ENCODE peak calls at places on chromosomes 13 and 19, in ten cellular contexts. W is testis; O is kidney; A is cardiac muscle cell; D is CD8-positive, alpha-beta memory T cell; K is GM23338; V is sigmoid colon; R is ovary; Y is right lobe of liver; Z is lower lobe of right lung. T is an unnamed sample.
A peak's percentile ranks its signal among the peaks of the same experiment; 100 is the strongest.

GRCh38 chr13:22103046-22103445 is 432.2 kb downstream of the FGF9 start:
- DNase-seq in W (no peak), O (no peak), A (no peak), D (no peak), K (peak; percentile 45), V (no peak), R (no peak), Y (no peak), Z (no peak), T (no peak)

GRCh38 chr13:56317839-56318238 is 822.9 kb upstream of the PRR20A start:
- DNase-seq in W (no peak), O (no peak), A (peak; percentile 51), D (no peak), K (peak; percentile 61), V (no peak), R (no peak), Y (no peak), Z (no peak), T (no peak)

GRCh38 chr13:20714161-20714560 is 10.7 kb downstream of the IL17D start:
- DNase-seq in W (no peak), O (no peak), A (no peak), D (no peak), K (no peak), V (no peak), R (no peak), Y (no peak), Z (no peak), T (peak; percentile 68)

GRCh38 chr19:16449330-16449961 is 22.3 kb downstream of the EPS15L1 start:
- DNase-seq in W (no peak), O (no peak), A (no peak), D (peak; percentile 67), K (no peak), V (no peak), R (no peak), Y (no peak), Z (no peak), T (no peak)

GRCh38 chr19:425056-425455 is 16.1 kb upstream of the C2CD4C start:
- DNase-seq in W (no peak), O (no peak), A (no peak), D (no peak), K (no peak), V (no peak), R (no peak), Y (no peak), Z (no peak), T (no peak)

GRCh38 chr13:51317262-51317661 is 22.2 kb upstream of the SERPINE3 start:
- DNase-seq in W (no peak), O (no peak), A (no peak), D (no peak), K (no peak), V (no peak), R (no peak), Y (no peak), Z (no peak), T (no peak)

GRCh38 chr13:112596220-112596619 is 8.3 kb upstream of the TUBGCP3 start:
- DNase-seq in W (no peak), O (no peak), A (no peak), D (no peak), K (no peak), V (no peak), R (no peak), Y (no peak), Z (no peak), T (no peak)

GRCh38 chr13:97000295-97000925 is 6.1 kb upstream of the OXGR1 start:
- DNase-seq in W (no peak), O (no peak), A (no peak), D (no peak), K (peak; percentile 36), V (no peak), R (no peak), Y (no peak), Z (no peak), T (no peak)

GRCh38 chr13:29947839-29948238 is 97.4 kb upstream of the UBL3 start:
- DNase-seq in W (no peak), O (no peak), A (no peak), D (no peak), K (no peak), V (no peak), R (no peak), Y (no peak), Z (no peak), T (no peak)

GRCh38 chr13:75603038-75603437 is 33.1 kb upstream of the LMO7 start:
- DNase-seq in W (no peak), O (no peak), A (no peak), D (no peak), K (no peak), V (no peak), R (no peak), Y (no peak), Z (no peak), T (no peak)

GRCh38 chr19:4454952-4455738 is 2.4 kb downstream of the UBXN6 start:
- DNase-seq in W (peak; percentile 73), O (no peak), A (no peak), D (no peak), K (no peak), V (no peak), R (peak; percentile 77), Y (no peak), Z (no peak), T (no peak)

GRCh38 chr19:28242317-28242927 is 970.5 kb downstream of the UQCRFS1 start:
- DNase-seq in W (peak; percentile 53), O (no peak), A (peak; percentile 62), D (no peak), K (peak; percentile 83), V (no peak), R (no peak), Y (no peak), Z (no peak), T (peak; percentile 19)

GRCh38 chr13:26095846-26096245 is 44.0 kb upstream of the SHISA2 start:
- DNase-seq in W (no peak), O (no peak), A (no peak), D (no peak), K (no peak), V (no peak), R (no peak), Y (no peak), Z (no peak), T (no peak)

GRCh38 chr13:108357228-108357627 is 87.7 kb downstream of the TNFSF13B start:
- DNase-seq in W (no peak), O (no peak), A (no peak), D (no peak), K (no peak), V (no peak), R (no peak), Y (no peak), Z (no peak), T (no peak)

GRCh38 chr19:51931921-51932320 is 4.6 kb downstream of the ZNF613 start:
- DNase-seq in W (no peak), O (no peak), A (no peak), D (no peak), K (peak; percentile 53), V (no peak), R (no peak), Y (no peak), Z (no peak), T (no peak)

GRCh38 chr19:46716672-46717033 is 261 bp downstream of the PRKD2 start:
- DNase-seq in W (no peak), O (no peak), A (peak; percentile 33), D (no peak), K (peak; percentile 44), V (no peak), R (no peak), Y (no peak), Z (no peak), T (no peak)

GRCh38 chr13:108302279-108302678 is 32.8 kb downstream of the TNFSF13B start:
- DNase-seq in W (no peak), O (no peak), A (no peak), D (no peak), K (no peak), V (no peak), R (no peak), Y (no peak), Z (no peak), T (no peak)

GRCh38 chr19:48683349-48683748 is 10.5 kb upstream of the NTN5 start:
- DNase-seq in W (peak; percentile 84), O (peak; percentile 82), A (no peak), D (no peak), K (no peak), V (no peak), R (peak; percentile 41), Y (no peak), Z (peak; percentile 73), T (no peak)
- H3K4me1 ChIP-seq in W (peaks cover 12% of the 10 kb centered on the region), O (no peaks in the 10 kb centered on the region), A (no peaks in the 10 kb centered on the region), D (no peaks in the 10 kb centered on the region), K (no peaks in the 10 kb centered on the region), V (peaks cover 3% of the 10 kb centered on the region), R (peaks cover 2% of the 10 kb centered on the region), Y (no peaks in the 10 kb centered on the region), Z (no peaks in the 10 kb centered on the region), T (peaks cover 44% of the 10 kb centered on the region)

GRCh38 chr19:48342841-48343540 is 17.6 kb downstream of the EMP3 start:
- DNase-seq in W (no peak), O (no peak), A (no peak), D (no peak), K (no peak), V (no peak), R (no peak), Y (no peak), Z (no peak), T (no peak)
- H3K27ac ChIP-seq in W (no peak overlapping the region), O (no peak overlapping the region), A (no peak overlapping the region), D (no peak overlapping the region), K (no peak overlapping the region), V (no peak overlapping the region), R (no peak overlapping the region), Y (no peak overlapping the region), Z (no peak overlapping the region), T (no peak overlapping the region)

DNA sequence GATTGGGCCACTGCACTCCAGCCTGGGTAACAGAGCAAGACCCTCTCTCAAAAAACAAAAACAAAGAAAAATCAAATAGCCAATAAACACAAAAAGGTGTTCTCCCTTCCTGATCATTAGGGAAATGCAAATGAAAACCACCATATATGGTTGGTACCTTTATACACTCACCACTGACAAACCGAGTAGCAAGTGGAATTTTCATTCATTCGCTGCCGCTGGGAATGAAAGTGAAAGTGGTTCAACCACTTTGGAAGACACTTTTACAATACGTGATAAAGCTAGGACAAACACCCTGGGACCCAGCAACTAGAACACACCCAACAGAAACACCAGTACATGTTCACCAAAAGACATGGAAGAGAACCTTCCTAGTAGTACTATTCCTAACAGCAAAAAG is 21.0 kb downstream of the GRIK5 start:
- DNase-seq in W (no peak), O (no peak), A (no peak), D (no peak), K (no peak), V (no peak), R (no peak), Y (no peak), Z (no peak), T (no peak)
- H3K4me3 ChIP-seq in W (no peak overlapping the region), O (no peak overlapping the region), A (no peak overlapping the region), D (peak overlapping the region; percentile 9), K (no peak overlapping the region), V (no peak overlapping the region), R (no peak overlapping the region), Y (no peak overlapping the region), Z (peak overlapping the region; percentile 24), T (no peak overlapping the region)

DNA sequence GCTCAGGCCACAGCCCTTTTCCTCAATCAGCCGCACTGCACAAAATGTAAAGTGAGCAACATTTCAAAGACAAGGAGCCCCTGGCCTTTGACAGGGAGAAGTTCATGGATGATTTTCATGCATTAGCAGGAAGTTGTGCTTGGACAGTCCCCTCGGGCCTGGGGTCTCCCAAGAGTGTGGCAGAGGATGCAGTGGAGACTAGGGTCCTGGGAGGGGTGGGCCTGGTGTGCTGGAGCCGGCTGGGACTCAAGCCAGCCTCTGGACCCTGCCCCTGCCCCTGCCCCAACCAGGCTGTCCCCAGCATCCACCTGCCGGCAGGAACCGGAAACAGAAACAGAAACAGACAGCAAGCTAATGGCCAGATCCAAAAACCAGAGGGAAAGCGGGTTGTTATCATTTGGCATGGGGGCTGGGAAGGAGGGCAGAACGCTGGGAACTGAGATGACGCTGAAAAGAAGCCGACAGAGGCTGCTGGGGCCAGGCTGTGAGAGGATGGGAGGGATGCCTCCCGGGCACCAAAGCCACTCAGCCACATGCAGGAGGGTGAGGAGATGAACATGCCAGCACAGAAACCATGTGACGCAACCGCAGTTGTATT is 2.3 kb downstream of the GAS6 start:
- DNase-seq in W (peak; percentile 61), O (no peak), A (no peak), D (no peak), K (no peak), V (no peak), R (peak; percentile 44), Y (no peak), Z (peak; percentile 35), T (no peak)
- H3K4me1 ChIP-seq in W (peaks cover 48% of the 10 kb centered on the region), O (peaks cover 27% of the 10 kb centered on the region), A (peaks cover 35% of the 10 kb centered on the region), D (peaks cover 13% of the 10 kb centered on the region), K (peaks cover 37% of the 10 kb centered on the region), V (peaks cover 40% of the 10 kb centered on the region), R (peaks cover 29% of the 10 kb centered on the region), Y (no peaks in the 10 kb centered on the region), Z (peaks cover 58% of the 10 kb centered on the region), T (no peaks in the 10 kb centered on the region)

T was measured in SJCRH30.